ENCODE peak calls at places on chromosomes 3 and 15, in six cellular contexts. One of them, this sample, is unnamed.

GRCh38 chr15:72227192-72227586 is 3.8 kb downstream of the PKM start:
- DNase-seq in cardiac fibroblast: peak; percentile 83
- DNase-seq in retina: no peak
- DNase-seq in progenitor cell of endocrine pancreas: no peak
- DNase-seq in activated effector memory CD4-positive, alpha-beta T cell treated with Interleukin-2 at 50 U/mL for 16 hours: no peak
- DNase-seq in AG09319: no peak
- DNase-seq in this sample: no peak

GRCh38 chr3:113890256-113890900 is 51.8 kb downstream of the GRAMD1C start:
- DNase-seq in cardiac fibroblast: no peak
- DNase-seq in retina: no peak
- DNase-seq in progenitor cell of endocrine pancreas: no peak
- DNase-seq in activated effector memory CD4-positive, alpha-beta T cell treated with Interleukin-2 at 50 U/mL for 16 hours: no peak
- DNase-seq in AG09319: no peak
- DNase-seq in this sample: no peak

GRCh38 chr3:176074096-176074495 is 1123.2 kb downstream of the TBL1XR1 start:
- DNase-seq in cardiac fibroblast: no peak
- DNase-seq in retina: no peak
- DNase-seq in progenitor cell of endocrine pancreas: no peak
- DNase-seq in activated effector memory CD4-positive, alpha-beta T cell treated with Interleukin-2 at 50 U/mL for 16 hours: no peak
- DNase-seq in AG09319: no peak
- DNase-seq in this sample: no peak

GRCh38 chr3:128432898-128433629 is 33.6 kb downstream of the DNAJB8 start:
- DNase-seq in cardiac fibroblast: no peak
- DNase-seq in retina: peak; percentile 67
- DNase-seq in progenitor cell of endocrine pancreas: peak; percentile 49
- DNase-seq in activated effector memory CD4-positive, alpha-beta T cell treated with Interleukin-2 at 50 U/mL for 16 hours: no peak
- DNase-seq in AG09319: no peak
- DNase-seq in this sample: no peak

GRCh38 chr3:64717872-64718613 is 30.2 kb upstream of the ADAMTS9 start:
- DNase-seq in cardiac fibroblast: peak; percentile 12
- DNase-seq in retina: no peak
- DNase-seq in progenitor cell of endocrine pancreas: no peak
- DNase-seq in activated effector memory CD4-positive, alpha-beta T cell treated with Interleukin-2 at 50 U/mL for 16 hours: no peak
- DNase-seq in AG09319: no peak
- DNase-seq in this sample: no peak

GRCh38 chr15:31272558-31273257 is 53.9 kb upstream of the KLF13 start:
- DNase-seq in cardiac fibroblast: no peak
- DNase-seq in retina: no peak
- DNase-seq in progenitor cell of endocrine pancreas: no peak
- DNase-seq in activated effector memory CD4-positive, alpha-beta T cell treated with Interleukin-2 at 50 U/mL for 16 hours: no peak
- DNase-seq in AG09319: no peak
- DNase-seq in this sample: no peak

GRCh38 chr3:149401215-149401925 is 23.9 kb upstream of the TM4SF1 start:
- DNase-seq in cardiac fibroblast: peak; percentile 61
- DNase-seq in retina: no peak
- DNase-seq in progenitor cell of endocrine pancreas: no peak
- DNase-seq in activated effector memory CD4-positive, alpha-beta T cell treated with Interleukin-2 at 50 U/mL for 16 hours: no peak
- DNase-seq in AG09319: no peak
- DNase-seq in this sample: no peak

GRCh38 chr3:48678056-48678455 is 7.7 kb downstream of the NCKIPSD start:
- DNase-seq in cardiac fibroblast: no peak
- DNase-seq in retina: no peak
- DNase-seq in progenitor cell of endocrine pancreas: no peak
- DNase-seq in activated effector memory CD4-positive, alpha-beta T cell treated with Interleukin-2 at 50 U/mL for 16 hours: no peak
- DNase-seq in AG09319: no peak
- DNase-seq in this sample: no peak

GRCh38 chr15:70432924-70433500 is 330.3 kb downstream of the UACA start:
- DNase-seq in cardiac fibroblast: no peak
- DNase-seq in retina: no peak
- DNase-seq in progenitor cell of endocrine pancreas: no peak
- DNase-seq in activated effector memory CD4-positive, alpha-beta T cell treated with Interleukin-2 at 50 U/mL for 16 hours: no peak
- DNase-seq in AG09319: no peak
- DNase-seq in this sample: no peak

GRCh38 chr3:31377045-31377642 is 155.6 kb upstream of the STT3B start:
- DNase-seq in cardiac fibroblast: peak; percentile 11
- DNase-seq in retina: no peak
- DNase-seq in progenitor cell of endocrine pancreas: no peak
- DNase-seq in activated effector memory CD4-positive, alpha-beta T cell treated with Interleukin-2 at 50 U/mL for 16 hours: peak; percentile 3
- DNase-seq in AG09319: no peak
- DNase-seq in this sample: no peak

GRCh38 chr15:79981861-79982455 is 11.0 kb upstream of the BCL2A1 start:
- DNase-seq in cardiac fibroblast: no peak
- DNase-seq in retina: no peak
- DNase-seq in progenitor cell of endocrine pancreas: no peak
- DNase-seq in activated effector memory CD4-positive, alpha-beta T cell treated with Interleukin-2 at 50 U/mL for 16 hours: no peak
- DNase-seq in AG09319: no peak
- DNase-seq in this sample: no peak

GRCh38 chr3:196202516-196202970 is 8.7 kb downstream of the ZDHHC19 start:
- DNase-seq in cardiac fibroblast: peak; percentile 55
- DNase-seq in retina: peak; percentile 48
- DNase-seq in progenitor cell of endocrine pancreas: no peak
- DNase-seq in activated effector memory CD4-positive, alpha-beta T cell treated with Interleukin-2 at 50 U/mL for 16 hours: no peak
- DNase-seq in AG09319: no peak
- DNase-seq in this sample: no peak

GRCh38 chr15:101359365-101359947 is 64.4 kb upstream of the SNRPA1 start:
- DNase-seq in cardiac fibroblast: no peak
- DNase-seq in retina: no peak
- DNase-seq in progenitor cell of endocrine pancreas: no peak
- DNase-seq in activated effector memory CD4-positive, alpha-beta T cell treated with Interleukin-2 at 50 U/mL for 16 hours: no peak
- DNase-seq in AG09319: no peak
- DNase-seq in this sample: no peak

GRCh38 chr3:43288850-43289249 is 2.5 kb downstream of the SNRK start:
- DNase-seq in cardiac fibroblast: no peak
- DNase-seq in retina: no peak
- DNase-seq in progenitor cell of endocrine pancreas: no peak
- DNase-seq in activated effector memory CD4-positive, alpha-beta T cell treated with Interleukin-2 at 50 U/mL for 16 hours: no peak
- DNase-seq in AG09319: no peak
- DNase-seq in this sample: no peak

GRCh38 chr15:83108266-83109219 is 1.1 kb downstream of the TM6SF1 start:
- DNase-seq in cardiac fibroblast: peak; percentile 70
- DNase-seq in retina: no peak
- DNase-seq in progenitor cell of endocrine pancreas: no peak
- DNase-seq in activated effector memory CD4-positive, alpha-beta T cell treated with Interleukin-2 at 50 U/mL for 16 hours: no peak
- DNase-seq in AG09319: no peak
- DNase-seq in this sample: peak; percentile 58

GRCh38 chr3:24156466-24156865 is 211.4 kb downstream of the NR1D2 start:
- DNase-seq in cardiac fibroblast: peak; percentile 33
- DNase-seq in retina: no peak
- DNase-seq in progenitor cell of endocrine pancreas: no peak
- DNase-seq in activated effector memory CD4-positive, alpha-beta T cell treated with Interleukin-2 at 50 U/mL for 16 hours: no peak
- DNase-seq in AG09319: no peak
- DNase-seq in this sample: no peak

GRCh38 chr3:45311953-45312795 is 76.2 kb upstream of the LARS2 start:
- DNase-seq in cardiac fibroblast: no peak
- DNase-seq in retina: no peak
- DNase-seq in progenitor cell of endocrine pancreas: no peak
- DNase-seq in activated effector memory CD4-positive, alpha-beta T cell treated with Interleukin-2 at 50 U/mL for 16 hours: no peak
- DNase-seq in AG09319: no peak
- DNase-seq in this sample: no peak

GRCh38 chr3:73448041-73448440 is 176.7 kb downstream of the PDZRN3 start:
- DNase-seq in cardiac fibroblast: no peak
- DNase-seq in retina: no peak
- DNase-seq in progenitor cell of endocrine pancreas: no peak
- DNase-seq in activated effector memory CD4-positive, alpha-beta T cell treated with Interleukin-2 at 50 U/mL for 16 hours: no peak
- DNase-seq in AG09319: no peak
- DNase-seq in this sample: no peak

GRCh38 chr3:114005406-114005987 is 50.8 kb downstream of the CCDC191 start:
- DNase-seq in cardiac fibroblast: no peak
- DNase-seq in retina: no peak
- DNase-seq in progenitor cell of endocrine pancreas: no peak
- DNase-seq in activated effector memory CD4-positive, alpha-beta T cell treated with Interleukin-2 at 50 U/mL for 16 hours: no peak
- DNase-seq in AG09319: no peak
- DNase-seq in this sample: no peak

GRCh38 chr3:24240306-24240705 is 254.3 kb downstream of the THRB start:
- DNase-seq in cardiac fibroblast: no peak
- DNase-seq in retina: no peak
- DNase-seq in progenitor cell of endocrine pancreas: no peak
- DNase-seq in activated effector memory CD4-positive, alpha-beta T cell treated with Interleukin-2 at 50 U/mL for 16 hours: no peak
- DNase-seq in AG09319: no peak
- DNase-seq in this sample: no peak

GRCh38 chr3:113660901-113661300 is 35.5 kb downstream of the USF3 start:
- DNase-seq in cardiac fibroblast: no peak
- DNase-seq in retina: no peak
- DNase-seq in progenitor cell of endocrine pancreas: no peak
- DNase-seq in activated effector memory CD4-positive, alpha-beta T cell treated with Interleukin-2 at 50 U/mL for 16 hours: no peak
- DNase-seq in AG09319: no peak
- DNase-seq in this sample: no peak

GRCh38 chr3:99376926-99377325 is 261.5 kb upstream of the COL8A1 start:
- DNase-seq in cardiac fibroblast: no peak
- DNase-seq in retina: no peak
- DNase-seq in progenitor cell of endocrine pancreas: no peak
- DNase-seq in activated effector memory CD4-positive, alpha-beta T cell treated with Interleukin-2 at 50 U/mL for 16 hours: no peak
- DNase-seq in AG09319: no peak
- DNase-seq in this sample: no peak

GRCh38 chr15:81023483-81024264 is 23.0 kb downstream of the TLNRD1 start:
- DNase-seq in cardiac fibroblast: peak; percentile 77
- DNase-seq in retina: peak; percentile 54
- DNase-seq in progenitor cell of endocrine pancreas: no peak
- DNase-seq in activated effector memory CD4-positive, alpha-beta T cell treated with Interleukin-2 at 50 U/mL for 16 hours: no peak
- DNase-seq in AG09319: peak; percentile 39
- DNase-seq in this sample: no peak

GRCh38 chr15:57591822-57592367 is at the start of gene MYZAP:
- DNase-seq in cardiac fibroblast: peak; percentile 24
- DNase-seq in retina: peak; percentile 50
- DNase-seq in progenitor cell of endocrine pancreas: peak; percentile 55
- DNase-seq in activated effector memory CD4-positive, alpha-beta T cell treated with Interleukin-2 at 50 U/mL for 16 hours: peak; percentile 15
- DNase-seq in AG09319: no peak
- DNase-seq in this sample: no peak

GRCh38 chr3:174440350-174440716 is 418.8 kb upstream of the NAALADL2 start:
- DNase-seq in cardiac fibroblast: peak; percentile 82
- DNase-seq in retina: no peak
- DNase-seq in progenitor cell of endocrine pancreas: no peak
- DNase-seq in activated effector memory CD4-positive, alpha-beta T cell treated with Interleukin-2 at 50 U/mL for 16 hours: no peak
- DNase-seq in AG09319: peak; percentile 34
- DNase-seq in this sample: peak; percentile 39

GRCh38 chr3:189606774-189607173 is 24.4 kb upstream of the TP63 start:
- DNase-seq in cardiac fibroblast: no peak
- DNase-seq in retina: no peak
- DNase-seq in progenitor cell of endocrine pancreas: no peak
- DNase-seq in activated effector memory CD4-positive, alpha-beta T cell treated with Interleukin-2 at 50 U/mL for 16 hours: no peak
- DNase-seq in AG09319: no peak
- DNase-seq in this sample: no peak

GRCh38 chr3:108301695-108302404 is 5.5 kb downstream of the HHLA2 start:
- DNase-seq in cardiac fibroblast: no peak
- DNase-seq in retina: no peak
- DNase-seq in progenitor cell of endocrine pancreas: no peak
- DNase-seq in activated effector memory CD4-positive, alpha-beta T cell treated with Interleukin-2 at 50 U/mL for 16 hours: no peak
- DNase-seq in AG09319: no peak
- DNase-seq in this sample: no peak

GRCh38 chr3:58093573-58094195 is 85.5 kb downstream of the FLNB start:
- DNase-seq in cardiac fibroblast: peak; percentile 24
- DNase-seq in retina: no peak
- DNase-seq in progenitor cell of endocrine pancreas: no peak
- DNase-seq in activated effector memory CD4-positive, alpha-beta T cell treated with Interleukin-2 at 50 U/mL for 16 hours: no peak
- DNase-seq in AG09319: no peak
- DNase-seq in this sample: no peak

GRCh38 chr3:12439161-12439560 is 45.1 kb upstream of the TSEN2 start:
- DNase-seq in cardiac fibroblast: no peak
- DNase-seq in retina: no peak
- DNase-seq in progenitor cell of endocrine pancreas: no peak
- DNase-seq in activated effector memory CD4-positive, alpha-beta T cell treated with Interleukin-2 at 50 U/mL for 16 hours: no peak
- DNase-seq in AG09319: no peak
- DNase-seq in this sample: no peak

GRCh38 chr3:70150599-70150998 is 151.1 kb downstream of the SAMMSON start:
- DNase-seq in cardiac fibroblast: no peak
- DNase-seq in retina: no peak
- DNase-seq in progenitor cell of endocrine pancreas: no peak
- DNase-seq in activated effector memory CD4-positive, alpha-beta T cell treated with Interleukin-2 at 50 U/mL for 16 hours: no peak
- DNase-seq in AG09319: no peak
- DNase-seq in this sample: no peak

GRCh38 chr15:78991476-78991875 is 46.6 kb upstream of the CTSH start:
- DNase-seq in cardiac fibroblast: no peak
- DNase-seq in retina: no peak
- DNase-seq in progenitor cell of endocrine pancreas: no peak
- DNase-seq in activated effector memory CD4-positive, alpha-beta T cell treated with Interleukin-2 at 50 U/mL for 16 hours: no peak
- DNase-seq in AG09319: no peak
- DNase-seq in this sample: no peak

GRCh38 chr3:82409842-82410241 is 648.4 kb upstream of the GBE1 start:
- DNase-seq in cardiac fibroblast: no peak
- DNase-seq in retina: no peak
- DNase-seq in progenitor cell of endocrine pancreas: no peak
- DNase-seq in activated effector memory CD4-positive, alpha-beta T cell treated with Interleukin-2 at 50 U/mL for 16 hours: no peak
- DNase-seq in AG09319: no peak
- DNase-seq in this sample: no peak

GRCh38 chr3:80870476-80871041 is 890.9 kb downstream of the GBE1 start:
- DNase-seq in cardiac fibroblast: no peak
- DNase-seq in retina: no peak
- DNase-seq in progenitor cell of endocrine pancreas: no peak
- DNase-seq in activated effector memory CD4-positive, alpha-beta T cell treated with Interleukin-2 at 50 U/mL for 16 hours: no peak
- DNase-seq in AG09319: no peak
- DNase-seq in this sample: no peak

GRCh38 chr15:48924528-48925393 is 39.0 kb downstream of the SHC4 start:
- DNase-seq in cardiac fibroblast: no peak
- DNase-seq in retina: no peak
- DNase-seq in progenitor cell of endocrine pancreas: no peak
- DNase-seq in activated effector memory CD4-positive, alpha-beta T cell treated with Interleukin-2 at 50 U/mL for 16 hours: no peak
- DNase-seq in AG09319: no peak
- DNase-seq in this sample: no peak